ENCODE peak calls at places on chromosomes 3 and 15, in nine cellular contexts. G, N, C, M, X, D, K, T and Z are unnamed samples.

GRCh38 chr15:38564557-38565286 is at the start of gene RASGRP1:
- DNase-seq in G (no peak), N (peak), C (peak), M (peak), X (peak), D (peak), K (peak), T (peak), Z (peak)

GRCh38 chr3:122245513-122246174 is 62.2 kb downstream of the CASR start:
- DNase-seq in G (peak), N (no peak), C (no peak), M (no peak), X (peak), D (no peak), K (no peak), T (no peak), Z (no peak)

GRCh38 chr15:57635300-57635944 is 43.7 kb downstream of the MYZAP start:
- DNase-seq in G (no peak), N (no peak), C (peak), M (no peak), X (no peak), D (peak), K (peak), T (peak), Z (peak)

GRCh38 chr3:195170521-195170920 is 100.4 kb downstream of the XXYLT1 start:
- DNase-seq in G (no peak), N (no peak), C (no peak), M (no peak), X (no peak), D (no peak), K (no peak), T (no peak), Z (no peak)

GRCh38 chr15:60660290-60661051 is 181.5 kb upstream of the ICE2 start:
- DNase-seq in G (no peak), N (no peak), C (peak), M (no peak), X (peak), D (peak), K (no peak), T (no peak), Z (no peak)

GRCh38 chr3:53807117-53807521 is 39.1 kb downstream of the CHDH start:
- DNase-seq in G (no peak), N (no peak), C (no peak), M (no peak), X (no peak), D (no peak), K (no peak), T (no peak), Z (no peak)

GRCh38 chr3:29373016-29373690 is 92.3 kb downstream of the RBMS3 start:
- DNase-seq in G (no peak), N (no peak), C (no peak), M (no peak), X (no peak), D (no peak), K (no peak), T (no peak), Z (no peak)

GRCh38 chr3:149654188-149654601 is 3.6 kb downstream of the WWTR1 start:
- DNase-seq in G (no peak), N (no peak), C (peak), M (no peak), X (no peak), D (no peak), K (no peak), T (no peak), Z (no peak)

GRCh38 chr15:45862034-45862433 is 227.2 kb downstream of the SQOR start:
- DNase-seq in G (no peak), N (no peak), C (no peak), M (no peak), X (no peak), D (no peak), K (no peak), T (no peak), Z (no peak)

GRCh38 chr15:48962662-48963523 is 826 bp downstream of the SHC4 start:
- DNase-seq in G (no peak), N (no peak), C (peak), M (no peak), X (peak), D (peak), K (peak), T (no peak), Z (no peak)

GRCh38 chr3:138943724-138944131 is 3.2 kb downstream of the FOXL2 start:
- DNase-seq in G (no peak), N (no peak), C (no peak), M (no peak), X (peak), D (no peak), K (no peak), T (no peak), Z (no peak)

GRCh38 chr3:49554639-49555265 is 475 bp downstream of the BSN start:
- DNase-seq in G (no peak), N (no peak), C (peak), M (peak), X (peak), D (peak), K (peak), T (peak), Z (no peak)

GRCh38 chr3:111412656-111413055 is 129.3 kb upstream of the CD96 start:
- DNase-seq in G (no peak), N (no peak), C (no peak), M (no peak), X (peak), D (no peak), K (no peak), T (no peak), Z (no peak)

GRCh38 chr15:57150066-57150865 is 226.0 kb upstream of the CGNL1 start:
- DNase-seq in G (no peak), N (no peak), C (no peak), M (no peak), X (peak), D (no peak), K (no peak), T (no peak), Z (no peak)

GRCh38 chr3:21919383-21919782 is 168.4 kb upstream of the ZNF385D start:
- DNase-seq in G (no peak), N (no peak), C (no peak), M (no peak), X (no peak), D (no peak), K (no peak), T (no peak), Z (no peak)

GRCh38 chr15:31235298-31236183 is 91.1 kb upstream of the KLF13 start:
- DNase-seq in G (no peak), N (no peak), C (peak), M (no peak), X (peak), D (peak), K (no peak), T (peak), Z (no peak)

GRCh38 chr15:98728811-98729160 is 80.4 kb downstream of the IGF1R start:
- DNase-seq in G (no peak), N (no peak), C (no peak), M (no peak), X (no peak), D (no peak), K (no peak), T (no peak), Z (no peak)

DNA sequence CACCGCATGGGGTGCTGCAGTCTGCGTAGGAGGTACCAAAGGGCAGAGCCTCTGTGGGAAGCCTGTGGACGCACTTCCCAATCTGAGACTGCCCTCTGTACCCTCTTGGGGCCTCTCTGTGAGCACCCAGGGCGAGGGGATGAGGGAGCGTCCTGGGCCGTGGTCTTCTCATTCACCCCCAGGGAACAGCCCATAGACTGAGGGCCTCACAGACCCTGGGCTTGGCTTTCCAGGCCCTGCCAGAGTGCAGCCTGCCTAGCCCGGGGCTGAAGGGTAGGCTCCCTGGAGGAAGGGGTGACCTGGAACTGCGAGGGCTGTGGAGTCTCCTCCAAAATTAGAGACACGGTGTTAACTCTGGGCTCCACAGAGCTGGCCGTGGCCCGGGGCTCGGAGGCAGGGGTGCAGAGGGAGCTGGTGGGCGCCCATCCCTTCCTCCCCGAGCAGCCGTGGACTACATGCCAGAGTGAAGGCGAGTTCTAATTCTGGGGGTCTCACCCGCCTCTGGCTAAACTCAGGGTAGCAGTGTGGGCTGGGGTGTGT is 468 bp upstream of the SPTBN5 start:
- DNase-seq in G (no peak), N (no peak), C (no peak), M (no peak), X (no peak), D (no peak), K (no peak), T (no peak), Z (no peak)
- H3K4me3 ChIP-seq in G (no peak), N (no peak), C (no peak), M (no peak), X (no peak), D (no peak), K (no peak), T (peak), Z (peak)

GRCh38 chr3:19543212-19543841 is 390.7 kb downstream of the EFHB start:
- DNase-seq in G (no peak), N (no peak), C (peak), M (no peak), X (peak), D (peak), K (peak), T (no peak), Z (no peak)
- TF ChIP-seq CTCF in G (no peak), N (peak), C (peak), M (peak), X (peak), D (peak), K (peak), T (peak), Z (no peak)

GRCh38 chr15:63347074-63347859 is 34.4 kb downstream of the CA12 start:
- DNase-seq in G (no peak), N (no peak), C (no peak), M (no peak), X (no peak), D (no peak), K (no peak), T (no peak), Z (no peak)
- H3K4me3 ChIP-seq in G (no peak), N (no peak), C (no peak), M (no peak), X (no peak), D (no peak), K (no peak), T (no peak), Z (no peak)

GRCh38 chr3:123552095-123552714 is 32.6 kb downstream of the HACD2 start:
- DNase-seq in G (no peak), N (no peak), C (no peak), M (no peak), X (peak), D (no peak), K (peak), T (no peak), Z (no peak)
- TF ChIP-seq CTCF in G (peak), N (no peak), C (peak), M (peak), X (peak), D (peak), K (peak), T (peak), Z (peak)